ENCODE peak calls at places on chromosomes 12 and 14, in five cellular contexts. C, N, Z, I and G are unnamed samples.

GRCh38 chr14:44309336-44309735 is 197.7 kb downstream of the FSCB start:
- DNase-seq in C (peak), N (no peak), Z (no peak), I (no peak), G (no peak)

GRCh38 chr12:48388938-48389337 is 38.2 kb upstream of the ZNF641 start:
- DNase-seq in C (peak), N (no peak), Z (no peak), I (no peak), G (no peak)

GRCh38 chr12:105240233-105240632 is 4.3 kb upstream of the APPL2 start:
- DNase-seq in C (no peak), N (no peak), Z (no peak), I (no peak), G (no peak)

GRCh38 chr12:62933871-62934798 is 815 bp downstream of the PPM1H start:
- DNase-seq in C (peak), N (peak), Z (peak), I (no peak), G (no peak)

GRCh38 chr14:55782166-55782565 is 202.2 kb downstream of the KTN1 start:
- DNase-seq in C (no peak), N (no peak), Z (no peak), I (no peak), G (no peak)

GRCh38 chr12:32024884-32025599 is 65.8 kb downstream of the RESF1 start:
- DNase-seq in C (no peak), N (no peak), Z (no peak), I (no peak), G (no peak)

GRCh38 chr12:132787877-132788276 is 26.2 kb upstream of the ANKLE2 start:
- DNase-seq in C (no peak), N (no peak), Z (no peak), I (no peak), G (no peak)

GRCh38 chr12:115710104-115710564 is 567.4 kb downstream of the MED13L start:
- DNase-seq in C (peak), N (no peak), Z (no peak), I (no peak), G (no peak)

GRCh38 chr12:112148031-112148513 is 22.7 kb downstream of the TRAFD1 start:
- DNase-seq in C (peak), N (no peak), Z (no peak), I (no peak), G (no peak)

GRCh38 chr12:2614341-2614740 is 180.4 kb upstream of the FKBP4 start:
- DNase-seq in C (peak), N (no peak), Z (no peak), I (no peak), G (no peak)

GRCh38 chr12:108611884-108612415 is 14.1 kb upstream of the TMEM119 start:
- DNase-seq in C (peak), N (no peak), Z (no peak), I (peak), G (no peak)

GRCh38 chr14:88231626-88232025 is 91.4 kb downstream of the KCNK10 start:
- DNase-seq in C (no peak), N (no peak), Z (no peak), I (no peak), G (no peak)

GRCh38 chr14:88229428-88229827 is 93.6 kb downstream of the KCNK10 start:
- DNase-seq in C (peak), N (no peak), Z (no peak), I (no peak), G (no peak)

GRCh38 chr14:88234442-88234841 is 88.6 kb downstream of the KCNK10 start:
- DNase-seq in C (no peak), N (no peak), Z (no peak), I (no peak), G (no peak)

GRCh38 chr14:88232783-88233182 is 90.3 kb downstream of the KCNK10 start:
- DNase-seq in C (no peak), N (no peak), Z (no peak), I (no peak), G (no peak)

DNA sequence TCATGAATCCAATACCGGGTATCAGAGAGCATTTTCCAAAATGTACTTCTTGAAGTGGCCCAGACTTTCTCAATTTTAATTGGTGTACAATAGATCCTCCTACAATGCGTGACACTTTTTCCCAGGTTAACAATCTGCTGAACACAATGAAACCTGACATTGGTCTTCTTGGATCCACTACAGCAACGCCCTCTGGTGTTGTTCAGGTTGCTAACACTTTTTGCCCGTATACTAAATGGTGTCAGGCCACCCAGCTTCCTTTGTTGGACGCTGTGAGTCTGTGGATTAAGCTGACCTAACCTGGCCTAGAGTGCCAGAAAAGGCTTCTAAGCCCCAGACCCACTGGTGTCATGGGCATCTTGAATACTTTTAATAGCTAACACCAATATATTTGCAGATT is 89.2 kb downstream of the KCNK10 start:
- DNase-seq in C (no peak), N (no peak), Z (no peak), I (no peak), G (no peak)
- TF ChIP-seq CTCF in C (peak), N (peak), Z (peak), I (no peak), G (peak)

GRCh38 chr12:55737581-55738112 is 5.3 kb upstream of the GDF11 start:
- DNase-seq in C (no peak), N (no peak), Z (no peak), I (no peak), G (no peak)

GRCh38 chr12:55738113-55739024 is 4.6 kb upstream of the GDF11 start:
- DNase-seq in C (peak), N (peak), Z (peak), I (peak), G (peak)

GRCh38 chr12:55736076-55736475 is 6.8 kb upstream of the GDF11 start:
- DNase-seq in C (no peak), N (no peak), Z (no peak), I (no peak), G (no peak)

GRCh38 chr12:55736780-55737580 is 5.9 kb upstream of the GDF11 start:
- DNase-seq in C (peak), N (no peak), Z (peak), I (peak), G (peak)

GRCh38 chr12:55739025-55739378 is 3.9 kb upstream of the GDF11 start:
- DNase-seq in C (no peak), N (no peak), Z (no peak), I (no peak), G (no peak)
- TF ChIP-seq CTCF in C (no peak), N (no peak), Z (no peak), I (no peak), G (no peak)

GRCh38 chr12:51976376-51977160 is 25.1 kb downstream of the ACVR1B start:
- DNase-seq in C (no peak), N (no peak), Z (no peak), I (no peak), G (no peak)
- TF ChIP-seq CTCF in C (no peak), N (no peak), Z (no peak), I (no peak), G (no peak)

GRCh38 chr14:81247271-81247766 is 26.6 kb upstream of the GTF2A1 start:
- DNase-seq in C (no peak), N (no peak), Z (no peak), I (no peak), G (no peak)

GRCh38 chr14:81256289-81256960 is 35.7 kb upstream of the GTF2A1 start:
- DNase-seq in C (no peak), N (peak), Z (no peak), I (no peak), G (no peak)

GRCh38 chr14:81246561-81247270 is 26.0 kb upstream of the GTF2A1 start:
- DNase-seq in C (peak), N (no peak), Z (no peak), I (no peak), G (no peak)

GRCh38 chr14:81252278-81252677 is 31.5 kb upstream of the GTF2A1 start:
- DNase-seq in C (peak), N (no peak), Z (no peak), I (no peak), G (no peak)
- TF ChIP-seq CTCF in C (peak), N (peak), Z (no peak), I (no peak), G (no peak)

GRCh38 chr12:60262378-60262777 is 666.5 kb downstream of the SLC16A7 start:
- DNase-seq in C (no peak), N (no peak), Z (no peak), I (no peak), G (no peak)

GRCh38 chr12:60255044-60255443 is 659.2 kb downstream of the SLC16A7 start:
- DNase-seq in C (no peak), N (no peak), Z (no peak), I (no peak), G (no peak)

GRCh38 chr12:60259241-60259640 is 663.4 kb downstream of the SLC16A7 start:
- DNase-seq in C (no peak), N (no peak), Z (no peak), I (no peak), G (no peak)

DNA sequence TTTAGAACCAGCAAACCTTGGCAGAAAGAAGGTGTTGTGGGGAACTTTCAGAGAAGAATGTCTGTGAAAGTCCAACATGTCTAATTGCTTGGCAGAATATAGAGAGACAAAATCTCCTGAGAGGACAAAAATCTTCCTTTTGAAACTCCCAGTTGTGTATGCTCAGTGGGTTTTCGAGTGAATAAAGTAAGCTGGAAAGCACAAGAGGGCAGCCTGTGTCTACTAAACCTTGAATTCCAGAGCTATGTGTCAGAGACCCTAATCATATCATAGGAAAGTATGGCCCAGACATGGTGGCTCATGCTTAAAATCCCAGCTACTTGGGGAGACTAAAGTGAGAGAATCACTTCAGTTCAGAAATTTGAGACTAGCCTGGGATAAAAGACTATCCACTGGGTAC is 661.2 kb downstream of the SLC16A7 start:
- DNase-seq in C (peak), N (no peak), Z (no peak), I (no peak), G (no peak)
- TF ChIP-seq CTCF in C (peak), N (no peak), Z (no peak), I (no peak), G (peak)

DNA sequence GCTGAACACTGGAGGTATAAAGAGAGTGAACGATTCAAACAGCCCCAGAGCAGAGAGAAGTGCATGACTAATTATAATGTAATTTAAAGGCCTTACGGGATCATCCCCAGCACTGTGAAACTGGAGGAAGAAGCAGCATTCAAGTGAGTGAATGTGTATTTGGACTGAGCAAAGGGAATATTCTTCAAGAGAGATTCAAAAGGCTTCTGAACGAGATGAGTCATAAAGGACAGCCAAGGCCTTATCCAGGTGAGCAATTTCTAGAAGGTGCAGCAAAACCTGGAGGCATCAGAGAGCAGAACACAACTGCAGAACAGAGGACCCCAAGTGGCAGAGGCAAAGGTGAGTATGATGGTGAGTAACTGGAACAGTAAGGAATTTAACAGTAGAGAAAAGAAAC is 127.2 kb downstream of the BCAT1 start:
- DNase-seq in C (no peak), N (no peak), Z (no peak), I (no peak), G (no peak)
- TF ChIP-seq CTCF in C (no peak), N (no peak), Z (no peak), I (no peak), G (no peak)

DNA sequence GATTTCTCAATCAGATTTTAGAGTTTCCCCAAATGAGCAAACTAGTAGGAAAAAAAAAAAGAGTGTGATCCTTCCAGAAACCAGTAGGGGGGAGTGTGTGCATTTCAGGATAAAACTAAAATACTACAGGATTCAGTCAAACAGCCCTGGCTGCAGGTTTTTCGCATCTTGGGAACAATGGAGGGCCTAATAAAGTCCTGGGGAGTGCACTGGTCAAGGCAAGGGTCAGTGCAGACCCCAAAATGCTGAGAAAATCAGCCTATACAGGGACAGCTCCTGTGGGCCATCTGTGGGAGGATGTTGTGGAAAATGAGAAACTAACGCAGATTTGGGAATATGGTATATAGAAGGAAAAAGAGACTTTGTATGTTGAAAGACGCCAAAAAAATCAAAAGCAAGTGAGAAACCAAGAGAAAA is 22.2 kb upstream of the ABCD4 start:
- DNase-seq in C (peak), N (no peak), Z (no peak), I (no peak), G (no peak)
- TF ChIP-seq CTCF in C (peak), N (peak), Z (peak), I (peak), G (peak)

GRCh38 chr14:21093769-21094681 is 4.4 kb downstream of the ZNF219 start:
- DNase-seq in C (no peak), N (no peak), Z (no peak), I (no peak), G (no peak)
- TF ChIP-seq CTCF in C (no peak), N (no peak), Z (no peak), I (no peak), G (peak)

GRCh38 chr12:116759783-116760581 is 21.9 kb downstream of the RNFT2 start:
- DNase-seq in C (no peak), N (no peak), Z (no peak), I (peak), G (no peak)
- TF ChIP-seq CTCF in C (no peak), N (no peak), Z (peak), I (peak), G (peak)